ENCODE peak calls at places on chromosomes 13 and 19, in eight cellular contexts. One of them, this sample, is unnamed.

GRCh38 chr19:20444202-20444885 is 121.2 kb downstream of the ZNF737 start:
- DNase-seq in Karpas-422: no peak
- DNase-seq in K562: no peak
- DNase-seq in IMR-90: no peak
- DNase-seq in astrocyte: no peak
- DNase-seq in A549: no peak
- DNase-seq in neuronal stem cell: no peak
- DNase-seq in neural progenitor cell: no peak
- DNase-seq in this sample: no peak

GRCh38 chr19:5894704-5895349 is 8.8 kb downstream of the NDUFA11 start:
- DNase-seq in Karpas-422: peak
- DNase-seq in K562: no peak
- DNase-seq in IMR-90: no peak
- DNase-seq in astrocyte: no peak
- DNase-seq in A549: no peak
- DNase-seq in neuronal stem cell: no peak
- DNase-seq in neural progenitor cell: no peak
- DNase-seq in this sample: no peak

GRCh38 chr13:70959376-70959775 is 851.1 kb upstream of the KLHL1 start:
- DNase-seq in Karpas-422: no peak
- DNase-seq in K562: no peak
- DNase-seq in IMR-90: no peak
- DNase-seq in astrocyte: no peak
- DNase-seq in A549: no peak
- DNase-seq in neuronal stem cell: no peak
- DNase-seq in neural progenitor cell: no peak
- DNase-seq in this sample: no peak

GRCh38 chr13:43596924-43597598 is 189.7 kb downstream of the ENOX1 start:
- DNase-seq in Karpas-422: no peak
- DNase-seq in K562: no peak
- DNase-seq in IMR-90: no peak
- DNase-seq in astrocyte: no peak
- DNase-seq in A549: no peak
- DNase-seq in neuronal stem cell: no peak
- DNase-seq in neural progenitor cell: no peak
- DNase-seq in this sample: no peak

GRCh38 chr19:13033819-13034611 is 38.7 kb downstream of the NFIX start:
- DNase-seq in Karpas-422: peak
- DNase-seq in K562: peak
- DNase-seq in IMR-90: peak
- DNase-seq in astrocyte: peak
- DNase-seq in A549: peak
- DNase-seq in neuronal stem cell: no peak
- DNase-seq in neural progenitor cell: peak
- DNase-seq in this sample: peak

GRCh38 chr19:1293782-1294621 is 8.3 kb downstream of the EFNA2 start:
- DNase-seq in Karpas-422: no peak
- DNase-seq in K562: no peak
- DNase-seq in IMR-90: no peak
- DNase-seq in astrocyte: no peak
- DNase-seq in A549: no peak
- DNase-seq in neuronal stem cell: no peak
- DNase-seq in neural progenitor cell: no peak
- DNase-seq in this sample: no peak

GRCh38 chr13:111139874-111140561 is 24.9 kb downstream of the ARHGEF7 start:
- DNase-seq in Karpas-422: no peak
- DNase-seq in K562: no peak
- DNase-seq in IMR-90: no peak
- DNase-seq in astrocyte: no peak
- DNase-seq in A549: no peak
- DNase-seq in neuronal stem cell: no peak
- DNase-seq in neural progenitor cell: no peak
- DNase-seq in this sample: no peak

GRCh38 chr13:34156841-34157365 is 339.0 kb downstream of the RFC3 start:
- DNase-seq in Karpas-422: no peak
- DNase-seq in K562: peak
- DNase-seq in IMR-90: peak
- DNase-seq in astrocyte: peak
- DNase-seq in A549: peak
- DNase-seq in neuronal stem cell: no peak
- DNase-seq in neural progenitor cell: no peak
- DNase-seq in this sample: no peak

GRCh38 chr13:104773775-104774174 is 1707.6 kb upstream of the SLC10A2 start:
- DNase-seq in Karpas-422: peak
- DNase-seq in K562: peak
- DNase-seq in IMR-90: peak
- DNase-seq in astrocyte: peak
- DNase-seq in A549: peak
- DNase-seq in neuronal stem cell: peak
- DNase-seq in neural progenitor cell: peak
- DNase-seq in this sample: peak

GRCh38 chr19:40521276-40521675 is 54.5 kb downstream of the SPTBN4 start:
- DNase-seq in Karpas-422: peak
- DNase-seq in K562: peak
- DNase-seq in IMR-90: peak
- DNase-seq in astrocyte: no peak
- DNase-seq in A549: no peak
- DNase-seq in neuronal stem cell: no peak
- DNase-seq in neural progenitor cell: no peak
- DNase-seq in this sample: peak

GRCh38 chr19:9538183-9539058 is at the start of gene ZNF426:
- DNase-seq in Karpas-422: peak
- DNase-seq in K562: peak
- DNase-seq in IMR-90: peak
- DNase-seq in astrocyte: peak
- DNase-seq in A549: peak
- DNase-seq in neuronal stem cell: peak
- DNase-seq in neural progenitor cell: peak
- DNase-seq in this sample: peak

GRCh38 chr19:19304186-19304975 is 15.9 kb downstream of the SUGP1 start:
- DNase-seq in Karpas-422: no peak
- DNase-seq in K562: no peak
- DNase-seq in IMR-90: no peak
- DNase-seq in astrocyte: no peak
- DNase-seq in A549: no peak
- DNase-seq in neuronal stem cell: no peak
- DNase-seq in neural progenitor cell: no peak
- DNase-seq in this sample: no peak

GRCh38 chr19:17859533-17860330 is at the start of gene RPL18A:
- DNase-seq in Karpas-422: peak
- DNase-seq in K562: peak
- DNase-seq in IMR-90: peak
- DNase-seq in astrocyte: peak
- DNase-seq in A549: peak
- DNase-seq in neuronal stem cell: peak
- DNase-seq in neural progenitor cell: peak
- DNase-seq in this sample: peak

GRCh38 chr19:17854061-17854460 is 5.6 kb upstream of the RPL18A start:
- DNase-seq in Karpas-422: peak
- DNase-seq in K562: no peak
- DNase-seq in IMR-90: no peak
- DNase-seq in astrocyte: no peak
- DNase-seq in A549: no peak
- DNase-seq in neuronal stem cell: no peak
- DNase-seq in neural progenitor cell: no peak
- DNase-seq in this sample: no peak

GRCh38 chr19:17860993-17861360 is 1.3 kb downstream of the RPL18A start:
- DNase-seq in Karpas-422: peak
- DNase-seq in K562: peak
- DNase-seq in IMR-90: peak
- DNase-seq in astrocyte: no peak
- DNase-seq in A549: no peak
- DNase-seq in neuronal stem cell: no peak
- DNase-seq in neural progenitor cell: no peak
- DNase-seq in this sample: no peak

GRCh38 chr19:17860331-17860992 is 752 bp downstream of the RPL18A start:
- DNase-seq in Karpas-422: peak
- DNase-seq in K562: peak
- DNase-seq in IMR-90: no peak
- DNase-seq in astrocyte: no peak
- DNase-seq in A549: no peak
- DNase-seq in neuronal stem cell: no peak
- DNase-seq in neural progenitor cell: no peak
- DNase-seq in this sample: no peak

DNA sequence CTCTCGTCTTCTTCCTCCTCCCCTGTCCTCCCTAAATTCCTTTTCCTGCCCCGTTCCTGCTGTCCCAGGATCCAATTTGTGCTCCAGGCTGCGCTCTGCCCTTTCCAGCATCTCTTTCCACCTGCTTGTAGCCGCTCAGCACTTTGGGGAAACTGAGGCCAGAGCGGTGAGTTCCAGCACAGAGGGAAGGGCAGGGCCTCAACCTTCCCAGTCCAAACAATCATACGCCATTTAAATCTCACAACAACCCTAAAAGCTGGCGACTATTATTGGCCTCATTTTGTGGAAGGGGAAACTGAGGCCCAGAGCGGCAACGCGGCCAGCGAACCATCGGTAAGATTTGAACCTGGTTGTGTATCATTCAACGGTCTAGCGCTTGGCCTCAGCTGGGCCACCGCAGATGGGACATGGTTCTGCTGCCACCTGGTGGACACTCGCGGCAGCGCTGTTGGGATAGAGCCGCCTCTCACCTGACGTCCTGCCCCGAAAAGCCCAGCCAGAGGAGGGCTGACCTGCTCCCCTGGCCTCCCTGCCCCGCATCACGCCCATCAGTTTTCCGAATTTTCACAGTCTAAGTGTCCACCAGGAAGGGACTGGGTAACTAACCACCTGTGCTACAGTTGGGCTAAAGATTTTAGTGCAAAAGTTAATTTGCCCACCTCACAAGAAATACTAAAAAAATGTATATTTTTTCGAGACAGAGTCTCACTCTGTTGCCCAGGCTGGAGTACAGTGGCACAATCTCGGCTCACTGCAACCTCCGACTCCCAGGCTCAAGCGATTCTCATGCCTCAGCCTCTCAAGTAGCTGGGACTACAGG is 4.2 kb upstream of the RPL18A start:
- DNase-seq in Karpas-422: peak
- DNase-seq in K562: peak
- DNase-seq in IMR-90: peak
- DNase-seq in astrocyte: peak
- DNase-seq in A549: peak
- DNase-seq in neuronal stem cell: peak
- DNase-seq in neural progenitor cell: peak
- DNase-seq in this sample: peak
- H3K4me2 ChIP-seq in Karpas-422: no peak
- H3K4me2 ChIP-seq in K562: no peak
- H3K4me2 ChIP-seq in IMR-90: no peak
- H3K4me2 ChIP-seq in astrocyte: no peak
- H3K4me2 ChIP-seq in A549: no peak
- H3K4me2 ChIP-seq in neuronal stem cell: no peak
- H3K4me2 ChIP-seq in neural progenitor cell: no peak
- H3K4me2 ChIP-seq in this sample: peak

DNA sequence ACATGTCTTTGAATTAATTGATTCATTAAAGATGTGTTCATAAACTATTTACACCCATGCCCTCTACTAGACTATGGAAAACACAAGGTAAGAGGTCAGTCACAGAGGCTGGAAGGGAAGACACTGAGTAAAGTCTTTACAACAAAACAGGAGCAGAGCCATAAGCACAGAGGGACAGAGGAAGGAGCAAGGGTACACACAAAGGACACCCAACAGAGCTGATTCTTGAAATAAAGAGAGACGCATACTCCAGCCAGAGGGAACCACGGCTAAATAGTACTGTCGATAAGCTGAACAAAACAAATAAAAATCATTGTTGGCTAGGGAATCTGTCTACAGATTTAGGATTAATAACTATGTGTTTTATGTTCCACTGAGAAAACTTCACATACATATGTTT is 289.2 kb downstream of the EFNB2 start:
- DNase-seq in Karpas-422: no peak
- DNase-seq in K562: no peak
- DNase-seq in IMR-90: no peak
- DNase-seq in astrocyte: no peak
- DNase-seq in A549: no peak
- DNase-seq in neuronal stem cell: no peak
- DNase-seq in neural progenitor cell: peak
- DNase-seq in this sample: no peak
- H3K4me2 ChIP-seq in Karpas-422: no peak
- H3K4me2 ChIP-seq in K562: no peak
- H3K4me2 ChIP-seq in IMR-90: no peak
- H3K4me2 ChIP-seq in astrocyte: peak
- H3K4me2 ChIP-seq in A549: no peak
- H3K4me2 ChIP-seq in neuronal stem cell: no peak
- H3K4me2 ChIP-seq in neural progenitor cell: no peak
- H3K4me2 ChIP-seq in this sample: peak

DNA sequence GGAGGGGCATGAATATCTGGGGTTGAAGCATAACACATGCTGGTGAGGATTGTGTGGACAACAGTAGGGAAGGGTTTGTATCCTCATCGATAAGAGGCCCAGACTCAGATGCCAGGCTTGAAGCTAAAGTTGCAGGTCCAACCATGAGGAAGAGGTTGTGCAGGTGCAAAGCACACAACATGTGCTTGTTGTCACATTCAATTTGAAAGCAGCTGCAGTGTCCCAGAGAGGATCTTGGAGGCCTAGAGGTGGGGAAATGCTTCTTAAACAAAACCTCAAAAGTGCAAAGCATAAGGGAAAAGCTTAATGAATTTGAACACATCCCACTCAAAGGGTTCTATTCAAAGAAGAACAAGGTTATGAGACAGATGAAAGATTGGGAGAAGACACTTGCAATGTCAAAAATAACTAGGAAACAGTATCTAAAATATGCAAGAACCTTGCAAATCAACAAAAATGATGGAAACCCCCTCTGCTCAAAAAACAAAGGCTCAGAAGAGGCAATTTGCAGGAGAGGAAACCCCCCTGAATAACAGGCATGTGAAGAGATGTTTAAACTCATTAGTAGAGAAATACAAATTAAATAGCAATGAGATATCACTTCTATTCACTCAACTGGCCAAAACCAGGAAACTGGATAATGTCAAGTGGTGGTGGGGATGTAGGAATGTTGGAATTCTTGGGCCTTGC is 187.1 kb downstream of the KATNAL1 start:
- DNase-seq in Karpas-422: no peak
- DNase-seq in K562: no peak
- DNase-seq in IMR-90: no peak
- DNase-seq in astrocyte: no peak
- DNase-seq in A549: no peak
- DNase-seq in neuronal stem cell: no peak
- DNase-seq in neural progenitor cell: no peak
- DNase-seq in this sample: no peak
- H3K4me2 ChIP-seq in Karpas-422: no peak
- H3K4me2 ChIP-seq in K562: no peak
- H3K4me2 ChIP-seq in IMR-90: no peak
- H3K4me2 ChIP-seq in astrocyte: no peak
- H3K4me2 ChIP-seq in A549: no peak
- H3K4me2 ChIP-seq in neuronal stem cell: no peak
- H3K4me2 ChIP-seq in neural progenitor cell: no peak
- H3K4me2 ChIP-seq in this sample: no peak

GRCh38 chr19:38932425-38933179 is 1.9 kb downstream of the MRPS12 start:
- DNase-seq in Karpas-422: peak
- DNase-seq in K562: peak
- DNase-seq in IMR-90: peak
- DNase-seq in astrocyte: peak
- DNase-seq in A549: peak
- DNase-seq in neuronal stem cell: no peak
- DNase-seq in neural progenitor cell: peak
- DNase-seq in this sample: peak
- H3K4me2 ChIP-seq in Karpas-422: no peak
- H3K4me2 ChIP-seq in K562: no peak
- H3K4me2 ChIP-seq in IMR-90: no peak
- H3K4me2 ChIP-seq in astrocyte: no peak
- H3K4me2 ChIP-seq in A549: peak
- H3K4me2 ChIP-seq in neuronal stem cell: no peak
- H3K4me2 ChIP-seq in neural progenitor cell: no peak
- H3K4me2 ChIP-seq in this sample: no peak

This sample was measured in MM.1S.